ENCODE peak calls at places on chromosomes 4 and X, in four cellular contexts. One of them, this sample, is unnamed.

GRCh38 chr4:2940267-2941137 is 22.7 kb downstream of the NOP14 start:
- DNase-seq in mesendoderm: no peak
- DNase-seq in neuronal stem cell: no peak
- DNase-seq in IMR-90: no peak
- DNase-seq in this sample: no peak

GRCh38 chr4:115770046-115770543 is 656.7 kb upstream of the NDST4 start:
- DNase-seq in mesendoderm: no peak
- DNase-seq in neuronal stem cell: no peak
- DNase-seq in IMR-90: no peak
- DNase-seq in this sample: no peak

GRCh38 chr4:25966171-25966570 is 52.2 kb downstream of the SMIM20 start:
- DNase-seq in mesendoderm: peak
- DNase-seq in neuronal stem cell: no peak
- DNase-seq in IMR-90: peak
- DNase-seq in this sample: peak

GRCh38 chr4:23455482-23455881 is 434.4 kb downstream of the PPARGC1A start:
- DNase-seq in mesendoderm: peak
- DNase-seq in neuronal stem cell: peak
- DNase-seq in IMR-90: no peak
- DNase-seq in this sample: no peak

GRCh38 chrX:153777261-153778090 is 3.4 kb upstream of the SRPK3 start:
- DNase-seq in mesendoderm: no peak
- DNase-seq in neuronal stem cell: no peak
- DNase-seq in IMR-90: no peak
- DNase-seq in this sample: no peak

GRCh38 chr4:3317011-3317655 is 24.3 kb downstream of the RGS12 start:
- DNase-seq in mesendoderm: no peak
- DNase-seq in neuronal stem cell: no peak
- DNase-seq in IMR-90: no peak
- DNase-seq in this sample: no peak

GRCh38 chr4:81491943-81492342 is 20.2 kb upstream of the RASGEF1B start:
- DNase-seq in mesendoderm: no peak
- DNase-seq in neuronal stem cell: no peak
- DNase-seq in IMR-90: no peak
- DNase-seq in this sample: no peak

GRCh38 chr4:86451560-86452322 is 91.9 kb upstream of the MAPK10 start:
- DNase-seq in mesendoderm: peak
- DNase-seq in neuronal stem cell: no peak
- DNase-seq in IMR-90: peak
- DNase-seq in this sample: peak

GRCh38 chrX:56788717-56789122 is 59.7 kb downstream of the NBDY start:
- DNase-seq in mesendoderm: no peak
- DNase-seq in neuronal stem cell: no peak
- DNase-seq in IMR-90: peak
- DNase-seq in this sample: no peak

GRCh38 chrX:17680732-17681413 is 56.4 kb upstream of the SCML1 start:
- DNase-seq in mesendoderm: no peak
- DNase-seq in neuronal stem cell: no peak
- DNase-seq in IMR-90: no peak
- DNase-seq in this sample: no peak

GRCh38 chr4:4361883-4362282 is 25.0 kb upstream of the NSG1 start:
- DNase-seq in mesendoderm: no peak
- DNase-seq in neuronal stem cell: no peak
- DNase-seq in IMR-90: no peak
- DNase-seq in this sample: no peak

GRCh38 chrX:45756562-45756961 is 555.9 kb upstream of the DIPK2B start:
- DNase-seq in mesendoderm: no peak
- DNase-seq in neuronal stem cell: no peak
- DNase-seq in IMR-90: no peak
- DNase-seq in this sample: peak
- H3K4me3 ChIP-seq in mesendoderm: no peak
- H3K4me3 ChIP-seq in neuronal stem cell: no peak
- H3K4me3 ChIP-seq in IMR-90: no peak
- H3K4me3 ChIP-seq in this sample: peak

DNA sequence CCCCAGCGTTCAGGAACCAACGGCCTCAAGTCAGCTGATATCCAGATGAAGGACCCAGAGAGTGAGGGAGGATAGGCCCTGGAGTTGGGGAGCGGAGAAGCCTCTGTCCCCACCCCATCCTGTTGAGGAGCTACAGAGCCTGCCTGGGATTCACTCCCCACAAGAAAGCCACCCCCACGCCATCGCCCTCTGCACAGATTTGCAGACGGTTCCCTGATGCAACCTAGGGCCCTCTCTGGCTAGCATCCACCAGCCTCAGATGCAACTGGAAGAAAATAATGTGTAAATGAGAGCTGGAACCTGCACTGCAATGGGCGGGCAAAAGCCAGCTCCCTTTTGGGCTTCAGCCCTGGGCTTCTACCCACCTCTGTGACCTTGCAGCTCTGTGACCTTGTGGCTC is 185.6 kb downstream of the BCOR start:
- DNase-seq in mesendoderm: no peak
- DNase-seq in neuronal stem cell: no peak
- DNase-seq in IMR-90: no peak
- DNase-seq in this sample: no peak
- H2AK5ac ChIP-seq in mesendoderm: no peak
- H2AK5ac ChIP-seq in neuronal stem cell: no peak
- H2AK5ac ChIP-seq in IMR-90: no peak
- H2AK5ac ChIP-seq in this sample: no peak

DNA sequence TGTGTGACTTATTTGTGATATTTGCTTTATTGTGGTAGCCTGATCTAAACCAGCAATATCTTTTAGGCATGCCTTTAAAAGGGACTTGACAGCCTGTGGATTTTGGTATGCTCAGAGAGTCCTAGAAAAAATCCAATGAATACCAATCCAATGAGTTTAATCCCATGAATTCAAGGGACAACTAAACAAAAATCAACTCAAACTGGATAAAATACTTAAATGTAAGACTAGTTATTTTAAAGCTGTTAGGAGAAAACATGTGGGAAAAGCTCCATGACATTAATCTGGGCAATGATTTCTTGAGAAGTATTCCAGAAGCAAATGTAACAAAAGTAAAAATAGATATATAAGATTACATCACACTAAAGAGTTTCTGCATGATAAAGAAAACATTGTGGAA is 711.5 kb upstream of the PITX2 start:
- DNase-seq in mesendoderm: no peak
- DNase-seq in neuronal stem cell: no peak
- DNase-seq in IMR-90: peak
- DNase-seq in this sample: no peak
- H3K4me3 ChIP-seq in mesendoderm: no peak
- H3K4me3 ChIP-seq in neuronal stem cell: no peak
- H3K4me3 ChIP-seq in IMR-90: no peak
- H3K4me3 ChIP-seq in this sample: no peak

DNA sequence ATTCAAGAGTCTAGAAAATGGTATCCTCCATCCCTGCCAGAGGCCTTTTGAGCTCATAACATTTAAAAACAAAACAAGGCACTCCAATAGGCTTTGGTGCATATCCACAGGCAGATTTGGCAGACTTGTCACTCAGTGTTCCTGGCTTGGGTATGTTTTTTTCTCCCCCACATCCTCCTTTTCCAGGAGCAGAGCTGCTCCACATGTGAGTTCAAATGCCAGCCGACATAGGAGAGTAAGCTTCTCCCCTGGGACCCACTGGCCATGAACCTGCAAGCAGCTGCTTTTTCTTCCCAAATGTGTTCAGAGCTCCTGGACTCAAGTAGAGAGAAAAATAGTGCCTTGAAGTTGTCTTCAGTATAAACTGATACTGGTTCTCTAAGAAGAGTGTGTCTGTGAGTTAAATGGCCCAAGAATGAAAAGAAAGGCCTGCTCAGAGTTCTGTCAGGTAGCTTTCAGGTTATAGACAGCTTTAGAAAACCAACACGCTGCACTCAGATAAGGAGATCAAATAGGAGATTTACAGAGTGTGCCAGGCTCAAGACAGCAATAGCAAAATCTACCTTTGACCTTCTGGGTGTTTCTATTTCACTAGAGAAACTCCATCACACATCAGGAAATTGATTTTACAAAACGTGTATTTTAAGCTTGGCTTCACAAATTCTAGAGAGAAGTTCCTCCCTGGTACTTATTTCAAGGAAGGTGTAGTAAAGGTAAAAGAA is 162.5 kb upstream of the GALNT7 start:
- DNase-seq in mesendoderm: no peak
- DNase-seq in neuronal stem cell: no peak
- DNase-seq in IMR-90: no peak
- DNase-seq in this sample: no peak
- H2AK5ac ChIP-seq in mesendoderm: no peak
- H2AK5ac ChIP-seq in neuronal stem cell: no peak
- H2AK5ac ChIP-seq in IMR-90: no peak
- H2AK5ac ChIP-seq in this sample: no peak